ENCODE peak calls at places on chromosomes 2 and 18, in eight cellular contexts. Y, S, N, Q, B, O, X and U are unnamed samples.

GRCh38 chr18:76426738-76427305 is 68.2 kb downstream of the ZNF516 start:
- DNase-seq in Y (peak), S (peak), N (no peak), Q (peak), B (peak), O (peak), X (peak), U (no peak)

GRCh38 chr2:182911813-182912517 is 45.5 kb upstream of the FRZB start:
- DNase-seq in Y (no peak), S (no peak), N (no peak), Q (no peak), B (no peak), O (no peak), X (no peak), U (no peak)

GRCh38 chr2:152581360-152581759 is 135.9 kb downstream of the PRPF40A start:
- DNase-seq in Y (no peak), S (no peak), N (no peak), Q (no peak), B (no peak), O (no peak), X (no peak), U (no peak)

GRCh38 chr18:74373428-74373827 is 57.8 kb downstream of the C18orf63 start:
- DNase-seq in Y (peak), S (no peak), N (no peak), Q (no peak), B (no peak), O (no peak), X (no peak), U (no peak)

GRCh38 chr2:205706769-205707375 is 24.6 kb downstream of the NRP2 start:
- DNase-seq in Y (peak), S (no peak), N (no peak), Q (peak), B (peak), O (no peak), X (no peak), U (peak)

GRCh38 chr18:63342206-63342605 is 22.6 kb upstream of the BCL2 start:
- DNase-seq in Y (no peak), S (peak), N (no peak), Q (peak), B (peak), O (peak), X (no peak), U (peak)

GRCh38 chr18:28183418-28184078 is 6.6 kb upstream of the CDH2 start:
- DNase-seq in Y (no peak), S (no peak), N (peak), Q (peak), B (no peak), O (no peak), X (no peak), U (no peak)

GRCh38 chr2:213150315-213150951 is 979 bp downstream of the IKZF2 start:
- DNase-seq in Y (no peak), S (peak), N (no peak), Q (no peak), B (no peak), O (peak), X (no peak), U (no peak)

GRCh38 chr2:4324531-4324930 is 621.2 kb downstream of the DCDC2C start:
- DNase-seq in Y (no peak), S (no peak), N (no peak), Q (no peak), B (no peak), O (no peak), X (no peak), U (no peak)

GRCh38 chr2:55403177-55403998 is 16.3 kb downstream of the CCDC88A start:
- DNase-seq in Y (no peak), S (no peak), N (no peak), Q (no peak), B (no peak), O (no peak), X (no peak), U (no peak)

GRCh38 chr2:166057363-166058169 is 70.3 kb downstream of the SCN1A start:
- DNase-seq in Y (no peak), S (no peak), N (peak), Q (peak), B (no peak), O (no peak), X (no peak), U (no peak)
- TF ChIP-seq CTCF in Y (peak), S (peak), N (peak), Q (peak), B (peak), O (peak), X (peak), U (peak)

GRCh38 chr18:23504720-23505119 is 1.4 kb downstream of the RMC1 start:
- DNase-seq in Y (no peak), S (no peak), N (no peak), Q (no peak), B (no peak), O (no peak), X (no peak), U (peak)

GRCh38 chr18:23503967-23504352 is 649 bp downstream of the RMC1 start:
- DNase-seq in Y (no peak), S (no peak), N (no peak), Q (no peak), B (no peak), O (no peak), X (no peak), U (no peak)

GRCh38 chr18:23502516-23503037 is 734 bp upstream of the RMC1 start:
- DNase-seq in Y (no peak), S (no peak), N (no peak), Q (no peak), B (no peak), O (no peak), X (no peak), U (no peak)

GRCh38 chr18:23501626-23502025 is 1.7 kb upstream of the RMC1 start:
- DNase-seq in Y (no peak), S (no peak), N (no peak), Q (no peak), B (no peak), O (no peak), X (no peak), U (no peak)

DNA sequence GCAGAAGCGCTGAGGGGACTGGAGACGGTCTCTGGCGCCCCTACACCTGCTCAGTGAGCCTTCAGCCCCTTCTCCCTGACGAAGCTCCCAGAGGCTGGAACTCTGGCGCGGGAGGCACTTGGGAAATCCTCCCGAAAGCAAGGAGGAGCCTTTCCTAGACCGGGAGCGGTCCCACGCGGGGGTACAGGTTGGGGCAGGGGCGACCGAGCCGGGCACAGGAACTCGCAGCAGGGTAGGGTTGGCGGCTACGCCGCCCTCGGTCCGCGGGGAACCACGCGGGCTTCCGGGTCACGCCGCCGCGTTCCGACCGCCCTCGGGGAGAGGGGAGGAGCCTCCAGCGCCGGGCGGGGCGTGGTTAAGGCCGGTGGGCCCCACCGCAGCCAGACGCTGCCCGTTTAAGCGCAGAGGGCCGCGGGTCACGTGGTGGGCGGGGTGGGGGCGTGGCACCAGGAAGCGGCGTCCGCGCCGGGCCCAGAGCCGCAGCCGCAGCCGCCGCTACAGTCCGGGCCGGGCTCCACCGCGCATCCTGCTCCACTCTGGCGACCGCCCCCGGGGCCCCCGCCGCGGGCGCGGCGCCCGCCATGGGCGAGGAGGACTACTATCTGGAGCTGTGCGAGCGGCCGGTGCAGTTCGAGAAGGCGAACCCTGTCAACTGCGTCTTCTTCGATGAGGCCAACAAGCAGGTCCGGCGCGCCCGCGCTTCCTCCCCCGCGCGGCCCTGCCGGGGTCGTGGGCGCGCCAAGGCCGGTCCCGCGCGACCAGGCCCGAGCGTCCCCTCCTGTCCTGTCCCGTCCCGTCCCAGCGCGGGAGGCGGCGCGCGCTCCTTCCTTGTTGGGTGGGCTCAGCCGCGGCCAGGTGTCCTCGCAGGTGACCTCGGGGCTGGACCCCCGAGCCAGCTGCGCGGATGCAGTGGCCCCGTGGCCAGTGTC is at the start of gene RMC1:
- DNase-seq in Y (peak), S (peak), N (peak), Q (peak), B (peak), O (peak), X (peak), U (peak)
- TF ChIP-seq CTCF in Y (no peak), S (no peak), N (no peak), Q (no peak), B (no peak), O (no peak), X (no peak), U (peak)

DNA sequence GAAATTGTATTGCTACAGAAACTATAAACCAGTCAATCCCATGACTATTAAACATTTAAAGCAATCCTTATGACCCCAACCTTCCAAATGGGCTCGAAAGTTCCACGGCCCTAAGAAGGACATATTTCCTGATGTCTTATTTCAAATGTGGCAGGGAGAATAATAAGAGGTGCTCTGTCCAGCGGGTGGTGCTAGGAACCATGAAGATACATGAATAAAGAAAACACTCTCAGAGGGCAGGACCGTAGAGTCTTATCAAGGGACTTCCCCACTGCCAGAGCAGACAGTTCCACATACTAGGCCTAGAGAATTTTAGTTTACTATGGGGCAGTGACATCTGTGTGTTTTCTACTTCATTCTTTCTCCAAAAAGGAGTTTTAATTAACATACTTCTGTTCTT is 187.1 kb upstream of the PIK3C3 start:
- DNase-seq in Y (no peak), S (no peak), N (peak), Q (peak), B (peak), O (no peak), X (no peak), U (peak)
- TF ChIP-seq CTCF in Y (no peak), S (peak), N (peak), Q (no peak), B (no peak), O (no peak), X (no peak), U (no peak)

GRCh38 chr2:65070856-65071255 is 14.6 kb downstream of the CEP68 start:
- DNase-seq in Y (no peak), S (no peak), N (no peak), Q (no peak), B (no peak), O (no peak), X (no peak), U (no peak)

GRCh38 chr2:65072181-65072970 is 16.2 kb downstream of the CEP68 start:
- DNase-seq in Y (no peak), S (no peak), N (no peak), Q (no peak), B (no peak), O (no peak), X (no peak), U (peak)

GRCh38 chr2:65069425-65069824 is 13.2 kb downstream of the CEP68 start:
- DNase-seq in Y (no peak), S (no peak), N (no peak), Q (no peak), B (no peak), O (no peak), X (no peak), U (no peak)

GRCh38 chr2:65070172-65070830 is 14.1 kb downstream of the CEP68 start:
- DNase-seq in Y (no peak), S (no peak), N (no peak), Q (peak), B (no peak), O (no peak), X (no peak), U (no peak)

GRCh38 chr2:65071499-65072180 is 15.4 kb downstream of the CEP68 start:
- DNase-seq in Y (no peak), S (no peak), N (no peak), Q (peak), B (peak), O (peak), X (no peak), U (no peak)
- TF ChIP-seq CTCF in Y (no peak), S (peak), N (peak), Q (no peak), B (peak), O (no peak), X (peak), U (no peak)

GRCh38 chr2:200794143-200794542 is 17.6 kb upstream of the BZW1 start:
- DNase-seq in Y (no peak), S (no peak), N (no peak), Q (no peak), B (no peak), O (no peak), X (no peak), U (no peak)

GRCh38 chr2:200797242-200797770 is 14.4 kb upstream of the BZW1 start:
- DNase-seq in Y (no peak), S (no peak), N (no peak), Q (no peak), B (no peak), O (no peak), X (peak), U (no peak)

GRCh38 chr2:200791905-200792304 is 19.8 kb upstream of the BZW1 start:
- DNase-seq in Y (no peak), S (no peak), N (no peak), Q (no peak), B (no peak), O (no peak), X (no peak), U (no peak)

GRCh38 chr2:200796561-200796960 is 15.1 kb upstream of the BZW1 start:
- DNase-seq in Y (no peak), S (no peak), N (no peak), Q (no peak), B (no peak), O (no peak), X (no peak), U (no peak)

GRCh38 chr2:200795044-200795443 is 16.7 kb upstream of the BZW1 start:
- DNase-seq in Y (no peak), S (no peak), N (no peak), Q (peak), B (no peak), O (no peak), X (no peak), U (no peak)
- TF ChIP-seq CTCF in Y (no peak), S (no peak), N (no peak), Q (peak), B (no peak), O (no peak), X (no peak), U (no peak)

GRCh38 chr2:51324028-51324427 is 292.1 kb upstream of the NRXN1 start:
- DNase-seq in Y (no peak), S (no peak), N (no peak), Q (no peak), B (no peak), O (no peak), X (no peak), U (no peak)

GRCh38 chr2:51335072-51336058 is 303.4 kb upstream of the NRXN1 start:
- DNase-seq in Y (no peak), S (no peak), N (no peak), Q (no peak), B (no peak), O (no peak), X (no peak), U (no peak)

DNA sequence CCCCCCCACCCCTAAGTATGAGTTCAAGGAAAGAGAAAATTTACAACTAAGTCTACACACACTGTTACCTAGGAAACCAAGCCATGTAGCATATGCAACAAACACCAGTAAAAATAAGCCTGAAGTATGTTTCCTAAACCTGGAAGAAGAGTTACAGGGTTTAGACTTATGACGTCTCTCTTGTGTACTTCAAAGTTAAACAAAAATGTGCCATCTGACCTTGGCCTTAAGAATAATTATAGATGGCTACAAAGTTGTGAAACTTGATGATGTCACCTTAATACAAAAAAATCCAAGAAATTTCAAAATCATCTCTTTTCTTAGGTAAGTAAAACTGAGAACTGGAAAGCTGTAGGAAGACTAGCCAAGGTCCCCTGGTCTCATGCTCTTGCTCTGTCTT is 297.6 kb upstream of the NRXN1 start:
- DNase-seq in Y (no peak), S (no peak), N (no peak), Q (no peak), B (no peak), O (no peak), X (no peak), U (no peak)
- TF ChIP-seq CTCF in Y (no peak), S (no peak), N (no peak), Q (no peak), B (no peak), O (no peak), X (no peak), U (no peak)

DNA sequence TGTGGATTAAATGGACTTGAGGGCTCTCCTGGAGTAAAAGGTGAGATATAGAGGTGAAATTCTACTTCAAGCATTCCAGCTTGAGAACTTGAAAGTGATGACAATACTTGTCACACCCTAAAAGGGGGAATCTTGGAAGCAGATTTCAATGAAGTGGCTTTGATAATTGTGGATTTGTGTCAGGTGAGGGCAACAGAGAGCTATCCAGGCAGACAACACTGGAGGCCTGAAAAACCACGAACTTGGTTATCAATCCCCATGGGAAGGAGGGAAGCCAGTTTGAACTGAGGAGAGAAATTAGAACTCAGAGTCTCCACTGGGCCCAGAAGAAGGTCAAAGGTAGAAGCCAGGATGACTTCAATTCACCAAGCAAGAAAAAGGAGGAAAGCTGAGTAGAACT is 263.9 kb downstream of the FIGN start:
- DNase-seq in Y (no peak), S (no peak), N (no peak), Q (peak), B (no peak), O (no peak), X (no peak), U (no peak)
- TF ChIP-seq CTCF in Y (no peak), S (peak), N (peak), Q (peak), B (no peak), O (no peak), X (no peak), U (no peak)